ENCODE peak calls at places on chromosomes 4 and X, in six cellular contexts. J is endodermal cell; Z is SK-N-SH; R is IMR-90; F is heart right ventricle; U is CD8-positive, alpha-beta T cell. A is an unnamed sample. For H3K9me3, the result is how much of the 10 kb centered on the place peaks cover.

GRCh38 chr4:103292959-103293358 is 94.8 kb upstream of the CENPE start:
- DNase-seq in J (no peak), Z (no peak), R (no peak), F (no peak), U (no peak), A (no peak)

GRCh38 chr4:85228264-85228663 is 246.7 kb upstream of the ARHGAP24 start:
- DNase-seq in J (no peak), Z (no peak), R (no peak), F (no peak), U (no peak), A (no peak)

GRCh38 chr4:181150173-181150572 is 1093.0 kb upstream of the TENM3 start:
- DNase-seq in J (no peak), Z (peak), R (no peak), F (no peak), U (no peak), A (no peak)

GRCh38 chr4:18366762-18367358 is 345.3 kb upstream of the LCORL start:
- DNase-seq in J (peak), Z (peak), R (peak), F (no peak), U (no peak), A (peak)

GRCh38 chrX:136692271-136692670 is 44.3 kb downstream of the CD40LG start:
- DNase-seq in J (no peak), Z (no peak), R (no peak), F (no peak), U (no peak), A (no peak)

GRCh38 chr4:16967722-16968121 is 69.3 kb upstream of the LDB2 start:
- DNase-seq in J (no peak), Z (no peak), R (peak), F (peak), U (no peak), A (no peak)

GRCh38 chrX:96685205-96686099 is 810 bp downstream of the DIAPH2 start:
- DNase-seq in J (peak), Z (peak), R (peak), F (peak), U (peak), A (peak)

GRCh38 chr4:53653484-53654053 is 62.3 kb upstream of the LNX1 start:
- DNase-seq in J (no peak), Z (peak), R (peak), F (no peak), U (no peak), A (no peak)

GRCh38 chr4:156865391-156865790 is 106.2 kb downstream of the PDGFC start:
- DNase-seq in J (no peak), Z (no peak), R (peak), F (no peak), U (no peak), A (no peak)
- H3K9me3 ChIP-seq in J (under half), Z (under half), R (under half), F (under half), U (under half), A (under half)

GRCh38 chr4:175986-176385 is 51.7 kb downstream of the ZNF718 start:
- DNase-seq in J (no peak), Z (no peak), R (no peak), F (no peak), U (no peak), A (no peak)
- H3K9me3 ChIP-seq in J (half or more), Z (under half), R (under half), F (half or more), U (under half), A (half or more)

GRCh38 chrX:154908821-154909220 is 22.7 kb downstream of the F8A1 start:
- DNase-seq in J (no peak), Z (no peak), R (no peak), F (no peak), U (no peak), A (no peak)
- H3K9me3 ChIP-seq in J (under half), Z (under half), R (under half), F (under half), U (under half), A (under half)

DNA sequence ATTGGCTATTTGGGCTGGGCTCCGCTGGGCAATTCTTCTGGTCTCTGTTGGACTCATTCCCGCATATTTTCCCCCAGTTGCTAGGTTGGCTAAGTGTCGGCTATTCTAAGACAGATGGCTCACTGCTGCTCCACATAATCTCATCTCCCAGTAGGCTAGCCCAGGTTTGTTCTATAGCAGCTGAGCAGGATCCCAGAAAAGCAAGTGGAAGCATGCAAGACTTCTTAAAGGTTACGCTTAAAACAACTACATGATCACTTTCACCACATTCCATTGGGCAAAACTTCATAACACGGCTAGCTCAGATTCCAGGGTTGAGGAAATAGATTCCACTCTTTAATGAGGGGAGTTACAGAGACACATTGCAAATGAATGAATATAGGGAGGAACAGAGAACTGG is 12.9 kb upstream of the RAB33B start:
- DNase-seq in J (no peak), Z (no peak), R (peak), F (no peak), U (no peak), A (no peak)
- H3K9me3 ChIP-seq in J (under half), Z (under half), R (under half), F (under half), U (under half), A (under half)

GRCh38 chrX:63101879-63102620 is 249.1 kb downstream of the SPIN4 start:
- DNase-seq in J (no peak), Z (no peak), R (no peak), F (no peak), U (no peak), A (no peak)
- H3K9me3 ChIP-seq in J (under half), Z (under half), R (under half), F (under half), U (under half), A (under half)

DNA sequence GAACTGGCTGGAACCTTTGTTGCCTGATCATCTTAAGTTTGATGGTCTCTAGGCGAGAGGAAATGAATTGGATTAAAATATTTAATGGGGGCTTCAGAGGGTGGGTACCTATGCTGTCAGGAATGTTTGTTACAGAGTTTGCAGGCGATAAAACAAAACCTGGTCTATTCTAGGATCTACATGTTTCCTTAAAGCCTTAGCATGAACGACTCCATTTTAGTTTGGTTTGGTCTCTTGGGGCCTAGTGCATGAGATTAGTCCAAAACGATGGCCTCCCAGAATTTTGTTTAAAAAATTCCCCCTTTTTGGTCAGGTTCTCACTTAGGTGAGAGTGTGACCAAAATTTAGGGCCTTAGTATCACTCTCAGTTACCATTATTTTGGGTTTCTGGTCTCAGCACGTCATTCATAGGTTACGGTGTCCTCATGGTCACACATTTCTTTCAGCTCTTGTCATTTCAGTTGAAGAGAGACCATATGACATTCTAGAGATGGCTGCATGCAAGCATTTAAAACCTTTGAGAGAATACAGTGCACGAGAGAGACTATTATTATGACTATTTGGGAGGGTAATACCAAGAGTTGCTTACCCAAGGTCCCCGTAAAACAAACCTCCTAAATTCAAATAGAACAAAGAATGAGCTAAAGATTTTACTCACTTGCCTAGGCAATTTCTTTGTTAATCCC is 13.8 kb downstream of the MOB1B start:
- DNase-seq in J (no peak), Z (no peak), R (no peak), F (no peak), U (no peak), A (no peak)
- H3K9me3 ChIP-seq in J (under half), Z (under half), R (under half), F (under half), U (under half), A (under half)

GRCh38 chr4:628346-628745 is 3.0 kb downstream of the PDE6B start:
- DNase-seq in J (no peak), Z (no peak), R (no peak), F (no peak), U (no peak), A (no peak)
- H3K9me3 ChIP-seq in J (under half), Z (under half), R (under half), F (under half), U (under half), A (under half)

GRCh38 chrX:52280812-52281211 is 88.0 kb upstream of the XAGE2 start:
- DNase-seq in J (no peak), Z (no peak), R (no peak), F (no peak), U (no peak), A (no peak)

GRCh38 chrX:52277666-52278065 is 91.2 kb upstream of the XAGE2 start:
- DNase-seq in J (no peak), Z (no peak), R (no peak), F (no peak), U (no peak), A (no peak)
- H3K9me3 ChIP-seq in J (under half), Z (under half), R (under half), F (under half), U (under half), A (under half)

GRCh38 chr4:76053730-76054129 is 17.9 kb upstream of the CXCL11 start:
- DNase-seq in J (no peak), Z (no peak), R (no peak), F (no peak), U (no peak), A (no peak)

GRCh38 chr4:76055005-76055404 is 19.1 kb upstream of the CXCL11 start:
- DNase-seq in J (no peak), Z (no peak), R (no peak), F (no peak), U (no peak), A (no peak)

GRCh38 chr4:76058888-76059426 is 15.6 kb upstream of the ART3 start:
- DNase-seq in J (no peak), Z (no peak), R (no peak), F (no peak), U (no peak), A (no peak)

GRCh38 chr4:76058302-76058701 is 16.2 kb upstream of the ART3 start:
- DNase-seq in J (no peak), Z (no peak), R (no peak), F (no peak), U (no peak), A (peak)

GRCh38 chr4:76055421-76055820 is 19.1 kb upstream of the ART3 start:
- DNase-seq in J (no peak), Z (no peak), R (no peak), F (no peak), U (no peak), A (no peak)
- H3K9me3 ChIP-seq in J (under half), Z (under half), R (under half), F (under half), U (under half), A (under half)